ENCODE peak calls at places on chromosome 13, in four cellular contexts. X is SK-N-SH, W is HepG2, T is K562. A is an unnamed sample.

GRCh38 chr13:24280722-24281121 is 28.7 kb upstream of the C1QTNF9 start:
- DNase-seq in X (no peak), W (no peak), T (no peak), A (no peak)

GRCh38 chr13:70568571-70568970 is 460.3 kb upstream of the KLHL1 start:
- DNase-seq in X (peak), W (peak), T (peak), A (peak)

GRCh38 chr13:29484236-29484635 is 111.3 kb downstream of the SLC7A1 start:
- DNase-seq in X (peak), W (no peak), T (no peak), A (no peak)

GRCh38 chr13:52029569-52029968 is 5.1 kb downstream of the UTP14C start:
- DNase-seq in X (no peak), W (no peak), T (no peak), A (no peak)

GRCh38 chr13:99965329-99966000 is 6.1 kb downstream of the ZIC5 start:
- DNase-seq in X (no peak), W (no peak), T (no peak), A (no peak)

GRCh38 chr13:44108345-44108858 is 228.7 kb downstream of the LACC1 start:
- DNase-seq in X (no peak), W (peak), T (no peak), A (no peak)

GRCh38 chr13:75771818-75772217 is 135.7 kb downstream of the LMO7 start:
- DNase-seq in X (no peak), W (no peak), T (no peak), A (peak)

GRCh38 chr13:77693449-77693940 is 4.0 kb upstream of the SLAIN1 start:
- DNase-seq in X (no peak), W (no peak), T (no peak), A (no peak)

GRCh38 chr13:112767506-112768471 is 78.0 kb downstream of the ATP11A start:
- DNase-seq in X (no peak), W (no peak), T (no peak), A (no peak)

GRCh38 chr13:33543631-33544030 is 258.1 kb upstream of the STARD13 start:
- DNase-seq in X (no peak), W (no peak), T (no peak), A (no peak)

GRCh38 chr13:52809310-52809769 is 39.1 kb downstream of the PCDH8 start:
- DNase-seq in X (peak), W (peak), T (peak), A (peak)

GRCh38 chr13:32164622-32165268 is 133.2 kb downstream of the FRY start:
- DNase-seq in X (peak), W (peak), T (peak), A (peak)

GRCh38 chr13:110876592-110876991 is 38.3 kb downstream of the ANKRD10 start:
- DNase-seq in X (no peak), W (no peak), T (no peak), A (no peak)

GRCh38 chr13:22915442-22916082 is 265.2 kb upstream of the SGCG start:
- DNase-seq in X (peak), W (no peak), T (peak), A (peak)

GRCh38 chr13:21735621-21736401 is 64.9 kb downstream of the FGF9 start:
- DNase-seq in X (no peak), W (no peak), T (no peak), A (no peak)

GRCh38 chr13:42498521-42498920 is 75.4 kb upstream of the TNFSF11 start:
- DNase-seq in X (no peak), W (no peak), T (no peak), A (no peak)

GRCh38 chr13:30299746-30300145 is 7.6 kb downstream of the KATNAL1 start:
- DNase-seq in X (no peak), W (no peak), T (no peak), A (no peak)

GRCh38 chr13:112733112-112733511 is 43.3 kb downstream of the ATP11A start:
- DNase-seq in X (peak), W (no peak), T (no peak), A (no peak)

GRCh38 chr13:22103628-22104027 is 432.8 kb downstream of the FGF9 start:
- DNase-seq in X (no peak), W (no peak), T (no peak), A (no peak)

GRCh38 chr13:30607908-30608307 is 9.8 kb upstream of the USPL1 start:
- DNase-seq in X (no peak), W (no peak), T (no peak), A (no peak)

DNA sequence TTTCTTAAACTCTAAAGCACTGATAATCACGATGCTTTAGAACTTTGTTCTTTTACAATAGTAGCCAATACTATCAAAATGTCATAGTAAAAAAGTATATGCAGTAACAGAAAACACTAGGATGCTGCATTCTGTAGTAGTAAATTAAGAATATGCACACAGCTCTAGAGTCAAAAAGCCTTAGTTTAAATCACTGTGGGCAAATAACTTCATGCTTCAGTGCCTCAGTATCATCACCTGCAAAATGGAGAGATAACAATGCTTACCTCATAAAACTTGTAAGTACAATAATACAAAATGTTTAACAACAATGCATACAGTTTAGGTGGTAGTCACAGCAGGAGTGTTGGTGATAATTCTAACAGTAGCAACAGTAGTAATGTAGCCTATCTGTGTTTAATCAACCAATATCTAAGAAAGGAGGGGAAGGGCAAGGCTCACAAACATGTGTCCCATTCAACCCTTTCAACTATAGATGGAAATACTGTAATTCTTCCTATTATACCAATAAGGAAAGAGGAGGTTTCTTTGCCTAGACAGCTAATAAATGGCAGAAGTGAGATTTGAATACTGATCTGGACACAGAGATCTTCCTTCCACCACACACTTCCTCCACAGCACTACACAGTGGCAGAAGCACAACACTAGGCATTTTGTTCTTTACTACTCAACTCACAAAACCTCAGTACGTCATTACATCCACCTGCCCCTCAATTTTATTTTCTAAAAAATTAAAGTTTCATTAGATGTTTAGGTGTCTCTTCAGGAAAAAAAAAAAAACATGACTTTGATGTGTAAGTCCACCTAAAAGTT is 4.6 kb downstream of the RBM26 start:
- DNase-seq in X (no peak), W (no peak), T (no peak), A (no peak)
- TF ChIP-seq ELF1 in X (no peak), W (no peak), T (no peak), A (no peak)

DNA sequence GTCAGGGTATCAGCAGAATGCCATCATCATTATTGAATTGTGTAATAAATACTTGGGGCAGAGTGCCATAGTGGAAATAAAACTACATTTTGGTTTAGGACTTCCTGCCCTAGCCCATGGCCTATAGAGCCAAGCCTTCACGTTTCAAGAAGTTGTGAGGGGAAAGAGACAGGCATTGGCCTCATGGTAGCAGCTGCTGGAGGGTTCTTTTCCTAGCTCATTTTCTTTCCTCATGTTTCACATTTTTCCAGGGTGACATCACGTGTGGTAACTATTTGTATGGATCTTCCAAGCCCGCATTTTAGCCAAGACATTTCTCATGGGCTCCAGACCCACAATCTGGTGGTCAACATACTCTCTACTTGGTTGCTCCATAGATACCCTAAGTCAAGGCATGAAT is 80.4 kb downstream of the LRCH1 start:
- DNase-seq in X (no peak), W (peak), T (no peak), A (no peak)
- TF ChIP-seq ELF1 in X (peak), W (no peak), T (no peak), A (no peak)

GRCh38 chr13:100983111-100983510 is 308.5 kb upstream of the TMTC4 start:
- DNase-seq in X (no peak), W (no peak), T (no peak), A (no peak)

GRCh38 chr13:100986571-100986970 is 312.0 kb upstream of the TMTC4 start:
- DNase-seq in X (no peak), W (no peak), T (no peak), A (no peak)

GRCh38 chr13:100980171-100980570 is 305.6 kb upstream of the TMTC4 start:
- DNase-seq in X (no peak), W (no peak), T (no peak), A (no peak)

GRCh38 chr13:100987993-100988392 is 313.4 kb upstream of the TMTC4 start:
- DNase-seq in X (no peak), W (no peak), T (no peak), A (no peak)

GRCh38 chr13:100984349-100984748 is 309.8 kb upstream of the TMTC4 start:
- DNase-seq in X (no peak), W (no peak), T (no peak), A (no peak)
- TF ChIP-seq ELF1 in X (no peak), W (no peak), T (no peak), A (no peak)

GRCh38 chr13:37479901-37480300 is 118.7 kb downstream of the POSTN start:
- DNase-seq in X (no peak), W (no peak), T (no peak), A (no peak)

GRCh38 chr13:37475151-37475550 is 123.4 kb downstream of the POSTN start:
- DNase-seq in X (no peak), W (no peak), T (no peak), A (no peak)

GRCh38 chr13:37473035-37473434 is 125.5 kb downstream of the POSTN start:
- DNase-seq in X (peak), W (no peak), T (peak), A (no peak)

GRCh38 chr13:37476874-37477273 is 121.7 kb downstream of the POSTN start:
- DNase-seq in X (no peak), W (no peak), T (no peak), A (no peak)

DNA sequence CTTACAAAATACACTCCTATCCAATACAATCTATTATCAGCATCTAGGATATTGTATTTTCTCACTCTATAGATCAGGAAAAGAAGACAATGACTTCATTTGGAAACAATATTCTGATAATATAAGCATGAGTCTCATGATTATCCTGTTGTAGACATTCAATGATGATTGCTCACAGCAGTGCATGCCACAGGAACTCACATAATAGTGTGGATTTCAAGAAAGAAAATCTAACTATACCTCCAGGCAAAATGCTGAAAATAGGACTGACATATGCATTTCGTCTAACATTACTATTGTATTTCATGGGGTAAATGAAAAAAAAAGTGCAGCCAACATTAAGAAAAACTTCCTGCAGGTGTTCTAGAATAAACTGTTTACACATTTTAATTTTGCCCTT is 122.6 kb downstream of the POSTN start:
- DNase-seq in X (no peak), W (no peak), T (no peak), A (no peak)
- TF ChIP-seq ELF1 in X (no peak), W (no peak), T (no peak), A (no peak)

A was measured in HCT116.